ENCODE peak calls at places on chromosomes 11 and 22, in four cellular contexts. H is cardiac muscle cell, E is hepatocyte, N is OCI-LY7. U is an unnamed sample.

GRCh38 chr11:46295312-46295995 is 18.0 kb downstream of the CREB3L1 start:
- DNase-seq in H (peak), E (peak), N (peak), U (peak)

GRCh38 chr11:46916251-46916650 is 2.1 kb downstream of the LRP4 start:
- DNase-seq in H (no peak), E (no peak), N (no peak), U (no peak)

GRCh38 chr22:46957521-46957920 is 195.1 kb downstream of the TBC1D22A start:
- DNase-seq in H (no peak), E (no peak), N (no peak), U (no peak)

GRCh38 chr22:24938741-24939341 is 7.7 kb downstream of the LHFPL7 start:
- DNase-seq in H (peak), E (peak), N (peak), U (peak)

GRCh38 chr11:125777309-125777708 is 1.3 kb downstream of the PATE2 start:
- DNase-seq in H (no peak), E (no peak), N (no peak), U (no peak)

GRCh38 chr22:18978506-18978905 is 42.4 kb upstream of the PRODH start:
- DNase-seq in H (no peak), E (no peak), N (no peak), U (no peak)

GRCh38 chr11:118911880-118912741 is 13.6 kb downstream of the BCL9L start:
- DNase-seq in H (peak), E (peak), N (no peak), U (no peak)

GRCh38 chr11:71914127-71914526 is 14.3 kb downstream of the XNDC1N start:
- DNase-seq in H (no peak), E (no peak), N (no peak), U (no peak)

GRCh38 chr22:45308624-45309421 is 911 bp upstream of the FAM118A start:
- DNase-seq in H (no peak), E (no peak), N (peak), U (peak)

GRCh38 chr11:73376168-73376802 is at the start of gene RELT:
- DNase-seq in H (peak), E (peak), N (peak), U (peak)

GRCh38 chr11:112401036-112401769 is 140.5 kb upstream of the PLET1 start:
- DNase-seq in H (no peak), E (no peak), N (no peak), U (no peak)

GRCh38 chr11:71472357-71472885 is 19.4 kb downstream of the NADSYN1 start:
- DNase-seq in H (no peak), E (no peak), N (no peak), U (peak)

DNA sequence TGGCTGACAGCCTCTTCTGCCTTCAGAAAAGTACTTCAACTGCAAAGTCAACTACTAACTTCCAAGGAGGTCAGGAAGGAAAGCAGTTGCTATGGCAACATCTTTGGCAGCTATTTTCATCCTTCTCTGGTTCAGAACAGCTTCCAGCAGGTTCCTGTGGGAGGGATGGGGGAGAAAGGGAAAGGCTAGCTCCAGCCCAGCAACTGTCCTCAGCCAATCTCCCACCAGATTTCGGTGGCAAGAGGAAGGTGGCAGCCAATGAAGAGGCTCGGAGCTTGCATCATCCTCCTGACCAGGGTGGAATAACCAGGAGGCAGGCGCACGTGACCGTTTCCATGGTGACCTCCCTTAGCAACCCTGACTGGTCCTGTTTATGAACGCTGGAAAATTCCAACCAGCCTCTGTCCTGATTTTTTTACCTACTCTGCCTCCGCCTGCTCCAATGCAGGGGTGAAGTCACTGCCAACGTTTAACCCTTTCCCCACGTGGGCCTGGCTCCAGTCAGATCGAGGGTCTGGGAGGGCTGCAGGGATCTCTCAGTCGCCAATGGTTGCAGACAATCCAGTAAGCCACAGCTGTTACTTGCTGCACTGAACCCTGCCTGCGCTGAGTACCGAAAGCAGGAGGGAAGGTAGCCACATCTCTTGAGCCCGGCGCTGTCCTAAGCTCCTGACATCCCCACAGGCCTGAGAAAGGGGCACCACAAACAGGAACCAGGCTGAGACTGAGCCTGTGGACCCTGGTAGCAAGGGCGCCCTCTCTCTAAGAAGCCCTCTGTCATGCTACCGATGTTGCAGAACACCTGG is 11.2 kb upstream of the MALAT1 start:
- DNase-seq in H (peak), E (peak), N (peak), U (peak)
- H3K4me3 ChIP-seq in H (peak), E (no peak), N (peak), U (no peak)

GRCh38 chr22:36257948-36258674 is 5.2 kb downstream of the APOL1 start:
- DNase-seq in H (no peak), E (no peak), N (no peak), U (no peak)

GRCh38 chr22:36257308-36257707 is 4.4 kb downstream of the APOL1 start:
- DNase-seq in H (no peak), E (no peak), N (no peak), U (no peak)

GRCh38 chr22:36256474-36256873 is 3.5 kb downstream of the APOL1 start:
- DNase-seq in H (no peak), E (no peak), N (no peak), U (no peak)

GRCh38 chr22:36253523-36254490 is 874 bp downstream of the APOL1 start:
- DNase-seq in H (no peak), E (no peak), N (no peak), U (no peak)

GRCh38 chr22:36258750-36259619 is 6.1 kb downstream of the APOL1 start:
- DNase-seq in H (peak), E (peak), N (peak), U (peak)
- H3K4me3 ChIP-seq in H (no peak), E (no peak), N (peak), U (no peak)

GRCh38 chr11:64290894-64291745 is at the start of gene KCNK4:
- DNase-seq in H (no peak), E (no peak), N (no peak), U (no peak)
- H3K4me3 ChIP-seq in H (peak), E (peak), N (no peak), U (no peak)

DNA sequence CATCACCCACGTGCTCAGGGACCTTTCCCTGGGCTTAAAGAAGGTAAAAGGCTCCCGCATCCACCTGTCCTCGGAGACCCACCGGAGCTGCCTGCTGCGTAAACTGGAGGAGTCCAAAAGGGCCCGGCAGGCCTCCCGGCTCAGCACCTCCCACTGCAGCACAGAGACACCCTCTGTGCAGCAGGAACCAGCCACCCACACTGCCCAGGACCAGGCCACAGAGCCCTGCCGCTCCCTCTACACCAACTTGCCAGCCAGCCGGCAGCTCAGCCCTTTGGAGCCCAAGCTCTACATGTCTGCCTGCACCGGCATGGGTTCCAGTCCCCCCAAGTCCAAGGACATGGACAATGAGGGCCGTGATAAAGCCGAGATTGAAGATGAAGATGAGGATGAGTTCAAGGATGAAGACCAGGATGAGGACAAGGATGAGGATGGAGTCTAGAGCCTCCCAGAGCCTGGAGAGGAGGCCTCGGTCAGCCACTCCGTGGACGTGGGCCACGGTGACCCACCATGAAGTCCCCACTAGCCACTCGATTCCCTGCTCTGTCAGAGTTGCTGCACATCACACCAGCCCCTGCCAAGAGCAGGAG is 4.2 kb downstream of the CCDC116 start:
- DNase-seq in H (no peak), E (no peak), N (no peak), U (no peak)
- H3K4me3 ChIP-seq in H (no peak), E (no peak), N (no peak), U (no peak)

GRCh38 chr11:96306600-96306932 is 36.4 kb downstream of the MAML2 start:
- DNase-seq in H (peak), E (no peak), N (no peak), U (no peak)
- H3K4me3 ChIP-seq in H (peak), E (no peak), N (no peak), U (no peak)

U was measured in HL-60.